ENCODE peak calls at places on chromosomes 3 and 15, in eight cellular contexts. One of them, this sample, is unnamed.

GRCh38 chr3:127987309-127987995 is 64.8 kb upstream of the SEC61A1 start:
- DNase-seq in heart left ventricle: no peak
- DNase-seq in IMR-90: no peak
- DNase-seq in pancreas: no peak
- DNase-seq in cardiac muscle cell: no peak
- DNase-seq in A549: no peak
- DNase-seq in hepatocyte: no peak
- DNase-seq in mammary epithelial cell: no peak
- DNase-seq in this sample: no peak

GRCh38 chr3:94360982-94361381 is 298.1 kb downstream of the NSUN3 start:
- DNase-seq in heart left ventricle: peak; percentile 73
- DNase-seq in cardiac muscle cell: peak; percentile 10
- DNase-seq in IMR-90: no peak
- DNase-seq in mammary epithelial cell: no peak
- DNase-seq in A549: no peak
- DNase-seq in pancreas: no peak
- DNase-seq in hepatocyte: no peak
- DNase-seq in this sample: no peak

GRCh38 chr3:108862865-108863798 is 40.5 kb downstream of the TRAT1 start:
- DNase-seq in cardiac muscle cell: peak; percentile 57
- DNase-seq in mammary epithelial cell: peak; percentile 76
- DNase-seq in heart left ventricle: no peak
- DNase-seq in A549: peak; percentile 33
- DNase-seq in hepatocyte: no peak
- DNase-seq in pancreas: no peak
- DNase-seq in IMR-90: peak; percentile 92
- DNase-seq in this sample: no peak

GRCh38 chr3:64303401-64303800 is 78.1 kb upstream of the PRICKLE2 start:
- DNase-seq in mammary epithelial cell: no peak
- DNase-seq in heart left ventricle: no peak
- DNase-seq in IMR-90: peak; percentile 36
- DNase-seq in cardiac muscle cell: peak; percentile 37
- DNase-seq in A549: no peak
- DNase-seq in hepatocyte: no peak
- DNase-seq in pancreas: no peak
- DNase-seq in this sample: no peak

GRCh38 chr15:48414015-48414414 is 82.8 kb downstream of the DUT start:
- DNase-seq in IMR-90: peak; percentile 68
- DNase-seq in mammary epithelial cell: no peak
- DNase-seq in heart left ventricle: no peak
- DNase-seq in cardiac muscle cell: peak; percentile 83
- DNase-seq in pancreas: no peak
- DNase-seq in hepatocyte: no peak
- DNase-seq in A549: no peak
- DNase-seq in this sample: no peak

GRCh38 chr15:40684381-40684780 is 10.6 kb upstream of the RAD51 start:
- DNase-seq in IMR-90: no peak
- DNase-seq in cardiac muscle cell: no peak
- DNase-seq in pancreas: no peak
- DNase-seq in heart left ventricle: no peak
- DNase-seq in A549: no peak
- DNase-seq in mammary epithelial cell: peak; percentile 32
- DNase-seq in hepatocyte: no peak
- DNase-seq in this sample: no peak

GRCh38 chr3:101509276-101509675 is 3.7 kb downstream of the SENP7 start:
- DNase-seq in heart left ventricle: no peak
- DNase-seq in cardiac muscle cell: peak; percentile 21
- DNase-seq in pancreas: no peak
- DNase-seq in mammary epithelial cell: no peak
- DNase-seq in hepatocyte: no peak
- DNase-seq in A549: no peak
- DNase-seq in IMR-90: no peak
- DNase-seq in this sample: no peak

GRCh38 chr15:66720206-66721010 is 18.4 kb downstream of the SMAD6 start:
- DNase-seq in A549: no peak
- DNase-seq in mammary epithelial cell: peak; percentile 66
- DNase-seq in cardiac muscle cell: peak; percentile 69
- DNase-seq in IMR-90: peak; percentile 82
- DNase-seq in heart left ventricle: no peak
- DNase-seq in hepatocyte: peak; percentile 67
- DNase-seq in pancreas: no peak
- DNase-seq in this sample: no peak

GRCh38 chr3:26307192-26307591 is 315.4 kb upstream of the LRRC3B start:
- DNase-seq in mammary epithelial cell: no peak
- DNase-seq in cardiac muscle cell: no peak
- DNase-seq in IMR-90: no peak
- DNase-seq in A549: no peak
- DNase-seq in pancreas: no peak
- DNase-seq in hepatocyte: no peak
- DNase-seq in heart left ventricle: no peak
- DNase-seq in this sample: no peak

GRCh38 chr15:58528197-58528870 is 96.5 kb downstream of the LIPC start:
- DNase-seq in pancreas: peak; percentile 54
- DNase-seq in hepatocyte: peak; percentile 60
- DNase-seq in mammary epithelial cell: no peak
- DNase-seq in heart left ventricle: peak; percentile 52
- DNase-seq in IMR-90: peak; percentile 53
- DNase-seq in cardiac muscle cell: peak; percentile 82
- DNase-seq in A549: peak; percentile 63
- DNase-seq in this sample: no peak

GRCh38 chr3:24299801-24300626 is 194.6 kb downstream of the THRB start:
- DNase-seq in cardiac muscle cell: peak; percentile 92
- DNase-seq in A549: no peak
- DNase-seq in IMR-90: peak; percentile 11
- DNase-seq in pancreas: no peak
- DNase-seq in mammary epithelial cell: peak; percentile 88
- DNase-seq in hepatocyte: peak; percentile 16
- DNase-seq in heart left ventricle: no peak
- DNase-seq in this sample: no peak

GRCh38 chr3:31412832-31413231 is 119.9 kb upstream of the STT3B start:
- DNase-seq in cardiac muscle cell: no peak
- DNase-seq in pancreas: no peak
- DNase-seq in hepatocyte: no peak
- DNase-seq in mammary epithelial cell: peak; percentile 64
- DNase-seq in A549: no peak
- DNase-seq in IMR-90: peak; percentile 47
- DNase-seq in heart left ventricle: no peak
- DNase-seq in this sample: no peak

GRCh38 chr3:24415819-24416218 is 78.8 kb downstream of the THRB start:
- DNase-seq in hepatocyte: no peak
- DNase-seq in mammary epithelial cell: no peak
- DNase-seq in IMR-90: no peak
- DNase-seq in pancreas: no peak
- DNase-seq in cardiac muscle cell: no peak
- DNase-seq in heart left ventricle: no peak
- DNase-seq in A549: no peak
- DNase-seq in this sample: no peak

GRCh38 chr15:87227846-87228245 is 1028.7 kb downstream of the NTRK3 start:
- DNase-seq in IMR-90: peak; percentile 12
- DNase-seq in hepatocyte: no peak
- DNase-seq in A549: no peak
- DNase-seq in mammary epithelial cell: no peak
- DNase-seq in heart left ventricle: no peak
- DNase-seq in cardiac muscle cell: no peak
- DNase-seq in pancreas: no peak
- DNase-seq in this sample: no peak

GRCh38 chr15:51499379-51499976 is 123.1 kb downstream of the DMXL2 start:
- DNase-seq in mammary epithelial cell: peak; percentile 48
- DNase-seq in hepatocyte: peak; percentile 28
- DNase-seq in pancreas: no peak
- DNase-seq in heart left ventricle: no peak
- DNase-seq in IMR-90: peak; percentile 63
- DNase-seq in A549: peak; percentile 54
- DNase-seq in cardiac muscle cell: peak; percentile 67
- DNase-seq in this sample: no peak

GRCh38 chr3:196965112-196965803 is 3.4 kb downstream of the PIGZ start:
- DNase-seq in pancreas: no peak
- DNase-seq in hepatocyte: no peak
- DNase-seq in mammary epithelial cell: no peak
- DNase-seq in IMR-90: no peak
- DNase-seq in A549: no peak
- DNase-seq in heart left ventricle: no peak
- DNase-seq in cardiac muscle cell: no peak
- DNase-seq in this sample: no peak

GRCh38 chr3:149319750-149320149 is 13.7 kb downstream of the TM4SF18 start:
- DNase-seq in heart left ventricle: no peak
- DNase-seq in A549: no peak
- DNase-seq in IMR-90: no peak
- DNase-seq in pancreas: no peak
- DNase-seq in mammary epithelial cell: no peak
- DNase-seq in cardiac muscle cell: no peak
- DNase-seq in hepatocyte: no peak
- DNase-seq in this sample: no peak

GRCh38 chr15:82952156-82953081 is at the start of gene HOMER2:
- DNase-seq in A549: peak; percentile 57
- DNase-seq in pancreas: peak; percentile 93
- DNase-seq in mammary epithelial cell: peak; percentile 29
- DNase-seq in hepatocyte: peak; percentile 51
- DNase-seq in heart left ventricle: peak; percentile 56
- DNase-seq in cardiac muscle cell: peak; percentile 24
- DNase-seq in IMR-90: no peak
- DNase-seq in this sample: peak; percentile 71

GRCh38 chr3:142656595-142656994 is 60.4 kb downstream of the PLS1 start:
- DNase-seq in IMR-90: no peak
- DNase-seq in cardiac muscle cell: no peak
- DNase-seq in A549: no peak
- DNase-seq in pancreas: no peak
- DNase-seq in hepatocyte: no peak
- DNase-seq in mammary epithelial cell: no peak
- DNase-seq in heart left ventricle: no peak
- DNase-seq in this sample: no peak

GRCh38 chr15:49301562-49301961 is 121.5 kb upstream of the FGF7 start:
- DNase-seq in heart left ventricle: no peak
- DNase-seq in IMR-90: peak; percentile 50
- DNase-seq in A549: no peak
- DNase-seq in cardiac muscle cell: peak; percentile 32
- DNase-seq in mammary epithelial cell: peak; percentile 5
- DNase-seq in hepatocyte: no peak
- DNase-seq in pancreas: no peak
- DNase-seq in this sample: no peak

DNA sequence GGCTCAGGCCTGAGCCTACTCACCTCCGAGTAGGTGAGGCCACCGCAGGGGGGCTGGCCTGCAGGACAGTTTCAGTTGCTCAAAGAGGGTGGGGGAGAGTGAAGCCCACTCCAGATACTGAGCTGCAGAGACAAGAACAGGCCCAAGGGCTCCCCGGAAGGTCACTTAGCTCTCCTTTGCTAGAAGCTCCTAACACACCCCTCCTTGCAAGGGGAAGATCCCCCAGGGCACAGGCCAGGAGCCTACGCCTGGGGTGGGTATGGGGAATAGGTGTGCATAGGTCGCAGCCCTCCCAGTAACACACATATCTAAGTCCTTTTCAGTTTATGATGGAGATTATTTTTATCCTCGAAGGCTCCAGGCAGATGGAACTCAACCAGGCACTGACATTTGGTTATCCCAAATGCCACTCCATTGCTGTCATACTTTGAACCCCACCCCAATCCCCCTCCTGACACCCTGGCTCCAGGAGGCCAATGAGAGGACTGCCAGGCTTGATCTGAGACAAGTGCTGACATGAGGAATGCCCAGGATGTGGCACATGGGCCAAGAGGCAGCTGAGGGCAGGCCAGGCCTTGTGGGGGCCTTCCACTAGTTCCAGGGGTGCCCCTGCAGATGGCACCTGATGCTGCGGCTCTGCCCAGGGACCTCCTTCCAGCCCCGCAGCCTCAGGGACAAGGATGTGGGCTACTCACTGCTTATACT is 1.1 kb upstream of the MUSTN1 start:
- DNase-seq in cardiac muscle cell: no peak
- DNase-seq in hepatocyte: no peak
- DNase-seq in A549: no peak
- DNase-seq in heart left ventricle: peak; percentile 74
- DNase-seq in mammary epithelial cell: no peak
- DNase-seq in pancreas: no peak
- DNase-seq in IMR-90: no peak
- DNase-seq in this sample: no peak
- H3K4me3 ChIP-seq in cardiac muscle cell: no peak overlapping the region
- H3K4me3 ChIP-seq in hepatocyte: no peak overlapping the region
- H3K4me3 ChIP-seq in A549: no peak overlapping the region
- H3K4me3 ChIP-seq in heart left ventricle: no peak overlapping the region
- H3K4me3 ChIP-seq in mammary epithelial cell: no peak overlapping the region
- H3K4me3 ChIP-seq in pancreas: no peak overlapping the region
- H3K4me3 ChIP-seq in IMR-90: no peak overlapping the region
- H3K4me3 ChIP-seq in this sample: no peak overlapping the region

DNA sequence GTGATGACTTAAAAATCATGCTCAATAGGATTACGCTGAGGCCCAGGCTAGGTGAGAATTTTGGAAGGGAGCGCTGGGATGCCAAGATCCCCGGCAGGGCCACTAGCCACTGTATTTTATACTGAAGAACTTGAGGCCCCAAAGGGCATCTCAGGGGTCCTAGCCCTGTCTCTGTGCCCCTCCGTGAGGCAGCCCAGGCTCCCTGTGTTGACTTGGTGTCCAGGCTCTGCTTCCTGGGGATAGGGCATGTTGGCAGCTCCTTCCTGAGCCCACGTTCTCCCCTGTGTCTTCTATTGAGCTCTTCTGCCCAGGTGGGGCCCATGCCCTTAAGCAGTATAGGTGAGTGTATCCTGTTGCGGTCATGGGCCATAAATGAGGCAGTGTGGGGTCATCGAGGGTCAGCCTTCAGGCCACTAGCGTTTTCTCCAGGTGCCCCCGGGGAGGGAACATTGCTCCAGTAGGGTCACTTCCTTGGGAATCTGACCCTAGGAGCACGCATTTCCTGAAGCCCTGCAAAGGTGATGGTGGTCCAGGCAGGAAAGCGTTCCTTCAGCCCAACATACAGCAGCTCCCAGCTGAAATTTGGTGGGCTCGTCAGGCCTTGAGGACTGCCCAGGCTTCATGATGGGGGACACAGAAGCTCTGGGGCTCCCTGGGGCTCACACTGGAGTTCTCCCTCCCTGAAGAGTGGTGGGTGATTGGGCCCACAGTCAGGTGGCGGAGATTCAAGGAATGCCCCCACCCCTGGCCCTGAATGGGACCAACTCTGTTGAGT is 189.4 kb downstream of the UBE3A start:
- DNase-seq in IMR-90: no peak
- DNase-seq in pancreas: no peak
- DNase-seq in mammary epithelial cell: no peak
- DNase-seq in heart left ventricle: no peak
- DNase-seq in cardiac muscle cell: no peak
- DNase-seq in A549: no peak
- DNase-seq in hepatocyte: no peak
- DNase-seq in this sample: no peak
- H3K9me3 ChIP-seq in IMR-90: peaks cover 58% of the 10 kb centered on the region
- H3K9me3 ChIP-seq in pancreas: no peaks in the 10 kb centered on the region
- H3K9me3 ChIP-seq in mammary epithelial cell: peaks cover 51% of the 10 kb centered on the region
- H3K9me3 ChIP-seq in heart left ventricle: peaks cover 10% of the 10 kb centered on the region
- H3K9me3 ChIP-seq in cardiac muscle cell: no peaks in the 10 kb centered on the region
- H3K9me3 ChIP-seq in A549: no peaks in the 10 kb centered on the region
- H3K9me3 ChIP-seq in hepatocyte: no peaks in the 10 kb centered on the region
- H3K9me3 ChIP-seq in this sample: no peaks in the 10 kb centered on the region

GRCh38 chr3:195123196-195123805 is 147.7 kb downstream of the XXYLT1 start:
- DNase-seq in pancreas: no peak
- DNase-seq in IMR-90: peak; percentile 32
- DNase-seq in cardiac muscle cell: no peak
- DNase-seq in hepatocyte: no peak
- DNase-seq in A549: no peak
- DNase-seq in mammary epithelial cell: no peak
- DNase-seq in heart left ventricle: no peak
- DNase-seq in this sample: peak; percentile 51
- H3K4me1 ChIP-seq in pancreas: no peaks in the 10 kb centered on the region
- H3K4me1 ChIP-seq in IMR-90: peaks cover 10% of the 10 kb centered on the region
- H3K4me1 ChIP-seq in cardiac muscle cell: peaks cover 14% of the 10 kb centered on the region
- H3K4me1 ChIP-seq in hepatocyte: peaks cover 19% of the 10 kb centered on the region
- H3K4me1 ChIP-seq in A549: peaks cover 2% of the 10 kb centered on the region
- H3K4me1 ChIP-seq in mammary epithelial cell: peaks cover 2% of the 10 kb centered on the region
- H3K4me1 ChIP-seq in heart left ventricle: peaks cover 47% of the 10 kb centered on the region
- H3K4me1 ChIP-seq in this sample: peaks cover 24% of the 10 kb centered on the region

GRCh38 chr3:141375381-141376301 is 7.3 kb downstream of the ZBTB38 start:
- DNase-seq in IMR-90: no peak
- DNase-seq in heart left ventricle: no peak
- DNase-seq in pancreas: no peak
- DNase-seq in mammary epithelial cell: no peak
- DNase-seq in A549: no peak
- DNase-seq in cardiac muscle cell: no peak
- DNase-seq in hepatocyte: no peak
- DNase-seq in this sample: no peak
- H3K4me3 ChIP-seq in IMR-90: no peak overlapping the region
- H3K4me3 ChIP-seq in heart left ventricle: no peak overlapping the region
- H3K4me3 ChIP-seq in pancreas: no peak overlapping the region
- H3K4me3 ChIP-seq in mammary epithelial cell: no peak overlapping the region
- H3K4me3 ChIP-seq in A549: no peak overlapping the region
- H3K4me3 ChIP-seq in cardiac muscle cell: no peak overlapping the region
- H3K4me3 ChIP-seq in hepatocyte: no peak overlapping the region
- H3K4me3 ChIP-seq in this sample: no peak overlapping the region